ENCODE peak calls at places on chromosome 15, in four cellular contexts. U is A549, D is HepG2, R is SK-N-SH. Y is an unnamed sample.

GRCh38 chr15:56765252-56765651 is 31.9 kb upstream of the ZNF280D start:
- DNase-seq in R (no peak), D (no peak), U (no peak), Y (no peak)

GRCh38 chr15:40454904-40455391 is 14.2 kb downstream of the BAHD1 start:
- DNase-seq in R (no peak), U (no peak), D (no peak), Y (no peak)

GRCh38 chr15:34341922-34342736 is 807 bp downstream of the NOP10 start:
- DNase-seq in R (no peak), D (no peak), U (peak; percentile 21), Y (no peak)

GRCh38 chr15:88267720-88268119 is 11.2 kb upstream of the NTRK3 start:
- DNase-seq in D (no peak), R (no peak), U (no peak), Y (no peak)

GRCh38 chr15:65312400-65312916 is 8.0 kb downstream of the RNU5B-1 start:
- DNase-seq in U (no peak), D (peak; percentile 73), R (peak; percentile 77), Y (no peak)

GRCh38 chr15:47803767-47804166 is 86.5 kb downstream of the SEMA6D start:
- DNase-seq in U (no peak), D (no peak), R (no peak), Y (no peak)

GRCh38 chr15:52295421-52295991 is at the start of gene MYO5C:
- DNase-seq in D (peak; percentile 68), R (peak; percentile 89), U (peak; percentile 83), Y (no peak)

GRCh38 chr15:37100109-37100873 is at the start of gene MEIS2:
- DNase-seq in U (peak; percentile 93), D (peak; percentile 83), R (peak; percentile 97), Y (peak; percentile 37)

GRCh38 chr15:91894606-91895005 is 41.1 kb downstream of the SLCO3A1 start:
- DNase-seq in D (no peak), R (no peak), U (no peak), Y (no peak)

GRCh38 chr15:41928100-41928499 is 34.2 kb upstream of the SPTBN5 start:
- DNase-seq in R (no peak), D (peak; percentile 82), U (peak; percentile 83), Y (peak; percentile 20)

DNA sequence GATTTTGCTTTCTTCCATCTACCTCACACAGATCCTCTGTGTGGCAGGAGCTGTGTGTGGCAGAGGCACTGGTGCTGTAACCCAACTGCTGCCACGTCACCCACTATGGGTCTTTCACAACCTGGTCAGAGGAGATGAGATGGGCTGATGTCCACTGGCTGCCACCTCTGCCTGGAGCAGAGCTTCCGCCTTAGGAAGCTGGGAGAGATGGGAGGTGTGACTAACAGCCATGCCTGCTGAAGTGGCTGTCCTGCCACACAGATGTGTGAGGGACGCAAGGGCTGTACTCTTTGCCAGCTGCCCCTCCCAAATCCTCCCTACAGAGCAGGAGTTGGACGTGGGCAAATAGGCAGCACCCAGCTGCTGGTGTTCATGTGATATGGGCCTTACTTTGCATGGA is 329.5 kb downstream of the GABRB3 start:
- DNase-seq in R (no peak), U (no peak), D (no peak), Y (no peak)
- H3K4me3 ChIP-seq in R (no peak overlapping the region), U (no peak overlapping the region), D (no peak overlapping the region), Y (no peak overlapping the region)

GRCh38 chr15:33244471-33244870 is 50.0 kb upstream of the FMN1 start:
- DNase-seq in U (no peak), R (no peak), D (no peak), Y (no peak)

GRCh38 chr15:33243869-33244268 is 49.4 kb upstream of the FMN1 start:
- DNase-seq in U (peak; percentile 86), D (peak; percentile 44), R (peak; percentile 24), Y (no peak)

GRCh38 chr15:33243393-33243792 is 48.9 kb upstream of the FMN1 start:
- DNase-seq in D (no peak), R (no peak), U (peak; percentile 18), Y (no peak)

GRCh38 chr15:33242165-33242564 is 47.7 kb upstream of the FMN1 start:
- DNase-seq in U (peak; percentile 69), D (peak; percentile 10), R (peak; percentile 7), Y (no peak)

GRCh38 chr15:33242669-33243191 is 48.2 kb upstream of the FMN1 start:
- DNase-seq in R (peak; percentile 25), U (peak; percentile 48), D (no peak), Y (no peak)
- TF ChIP-seq PBX3 in R (no peak), U (no peak), D (no peak), Y (no peak)

GRCh38 chr15:98599911-98600685 is 48.2 kb upstream of the IGF1R start:
- DNase-seq in D (no peak), R (no peak), U (no peak), Y (peak; percentile 21)
- H3K4me3 ChIP-seq in D (peak overlapping the region; percentile 65), R (no peak overlapping the region), U (peak overlapping the region; percentile 8), Y (peak overlapping the region; percentile 35)

GRCh38 chr15:67125589-67126502 is 60.4 kb downstream of the SMAD3 start:
- DNase-seq in R (no peak), U (peak; percentile 97), D (no peak), Y (no peak)
- TF ChIP-seq PBX3 in R (peak; percentile 89), U (peak; percentile 72), D (no peak), Y (no peak)

GRCh38 chr15:60000824-60001641 is 3.1 kb upstream of the FOXB1 start:
- DNase-seq in D (no peak), R (peak; percentile 8), U (no peak), Y (no peak)
- H3K4me3 ChIP-seq in D (no peak overlapping the region), R (no peak overlapping the region), U (no peak overlapping the region), Y (no peak overlapping the region)

GRCh38 chr15:68278345-68279217 is 1.0 kb downstream of the FEM1B start:
- DNase-seq in D (peak; percentile 65), R (peak; percentile 53), U (peak; percentile 86), Y (no peak)
- TF ChIP-seq PBX3 in D (no peak), R (no peak), U (no peak), Y (no peak)

DNA sequence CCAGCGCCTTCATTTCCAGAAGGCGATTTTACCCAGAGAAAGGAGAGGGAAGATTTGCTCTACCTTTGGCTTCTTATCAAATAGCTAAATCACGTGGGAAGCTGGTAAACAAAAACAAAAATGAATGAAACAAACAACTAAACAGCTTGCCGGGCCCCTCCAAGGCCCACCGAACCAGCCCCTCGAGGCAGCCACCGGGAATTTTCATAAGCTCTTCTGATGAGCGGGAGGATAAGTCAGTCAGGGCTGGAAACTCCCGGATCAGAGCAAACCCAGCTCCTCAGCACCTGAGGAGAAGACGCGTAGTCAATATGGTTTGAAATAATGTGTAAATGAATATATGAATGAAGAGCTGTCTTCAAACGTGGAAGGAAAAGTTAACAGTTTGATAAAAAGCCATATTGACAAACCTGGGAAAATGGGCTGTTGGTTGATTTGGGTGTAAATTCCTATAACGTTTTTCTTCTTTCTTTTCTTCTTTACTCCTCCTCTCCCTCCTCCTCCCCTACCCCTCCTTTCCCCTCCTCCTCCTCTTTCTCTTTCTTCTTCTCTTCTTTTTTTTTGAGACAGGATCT is 10.7 kb downstream of the RPLP1 start:
- DNase-seq in U (no peak), R (no peak), D (no peak), Y (no peak)
- H3K4me3 ChIP-seq in U (peak overlapping the region; percentile 59), R (peak overlapping the region; percentile 65), D (peak overlapping the region; percentile 51), Y (peak overlapping the region; percentile 80)